ENCODE peak calls at places on chromosomes 6 and 20, in four cellular contexts. L, X, A and T are unnamed samples.

GRCh38 chr6:146915671-146916127 is 288.5 kb upstream of the STXBP5 start:
- DNase-seq in L (no peak), A (peak; percentile 67), X (no peak), T (peak; percentile 60)

GRCh38 chr6:125728739-125729138 is 20.7 kb upstream of the HEY2 start:
- DNase-seq in L (no peak), X (no peak), A (no peak), T (no peak)

GRCh38 chr20:6663104-6663503 is 104.4 kb upstream of the BMP2 start:
- DNase-seq in X (no peak), L (no peak), A (no peak), T (peak; percentile 84)

GRCh38 chr6:40807484-40807883 is 220.3 kb upstream of the LRFN2 start:
- DNase-seq in X (no peak), A (peak; percentile 65), L (no peak), T (no peak)

GRCh38 chr6:104606361-104606760 is 253.4 kb downstream of the HACE1 start:
- DNase-seq in A (no peak), L (no peak), X (no peak), T (no peak)

GRCh38 chr6:43878823-43879495 is 108.9 kb downstream of the VEGFA start:
- DNase-seq in L (peak; percentile 34), A (no peak), X (no peak), T (no peak)

GRCh38 chr20:21615617-21616080 is 89.8 kb upstream of the PAX1 start:
- DNase-seq in A (peak; percentile 43), X (peak; percentile 60), L (peak; percentile 36), T (peak; percentile 39)

GRCh38 chr6:136609878-136610706 is 59.9 kb upstream of the MAP7 start:
- DNase-seq in L (peak; percentile 82), X (no peak), A (peak; percentile 99), T (peak; percentile 98)

GRCh38 chr20:29296256-29297230 is 1960.9 kb upstream of the DEFB115 start:
- DNase-seq in L (no peak), A (no peak), X (no peak), T (no peak)

GRCh38 chr20:43831496-43832065 is 83.1 kb upstream of the TOX2 start:
- DNase-seq in A (no peak), X (no peak), L (no peak), T (no peak)

GRCh38 chr20:33653218-33653899 is 8.8 kb upstream of the C20orf144 start:
- DNase-seq in L (peak; percentile 73), A (peak; percentile 34), X (peak; percentile 67), T (peak; percentile 67)

GRCh38 chr20:20188647-20189046 is 136.3 kb downstream of the CFAP61 start:
- DNase-seq in X (no peak), A (no peak), L (no peak), T (no peak)

GRCh38 chr20:20184711-20185110 is 132.4 kb downstream of the CFAP61 start:
- DNase-seq in L (no peak), X (no peak), A (no peak), T (no peak)

GRCh38 chr20:20181322-20181721 is 129.0 kb downstream of the CFAP61 start:
- DNase-seq in L (no peak), X (no peak), A (no peak), T (no peak)

GRCh38 chr20:20184149-20184548 is 131.8 kb downstream of the CFAP61 start:
- DNase-seq in L (no peak), X (peak; percentile 29), A (no peak), T (no peak)
- H3K9ac ChIP-seq in L (no peak overlapping the region), X (no peak overlapping the region), A (no peak overlapping the region), T (no peak overlapping the region)

DNA sequence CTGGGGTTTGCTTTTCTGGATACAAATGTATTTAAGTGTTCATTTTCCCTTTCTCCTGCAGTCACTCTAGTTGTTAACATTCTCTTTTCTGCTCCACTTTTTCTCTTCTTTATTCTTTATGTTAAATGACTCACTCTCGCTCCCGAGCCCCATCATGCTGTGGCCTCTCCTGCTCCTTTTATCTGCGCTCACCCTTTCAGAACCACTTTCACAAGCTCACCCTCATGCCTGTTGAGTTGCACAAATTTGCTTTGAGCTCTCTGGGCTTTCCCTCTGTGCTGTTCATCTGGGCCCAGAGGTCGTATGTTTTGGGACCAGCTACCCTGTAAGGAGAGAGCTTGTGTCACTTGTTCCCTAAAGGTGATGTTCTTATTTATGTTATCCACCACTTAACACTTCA is 98.1 kb upstream of the ASCC3 start:
- DNase-seq in X (no peak), A (no peak), L (no peak), T (no peak)
- H3K9ac ChIP-seq in X (no peak overlapping the region), A (no peak overlapping the region), L (no peak overlapping the region), T (no peak overlapping the region)

DNA sequence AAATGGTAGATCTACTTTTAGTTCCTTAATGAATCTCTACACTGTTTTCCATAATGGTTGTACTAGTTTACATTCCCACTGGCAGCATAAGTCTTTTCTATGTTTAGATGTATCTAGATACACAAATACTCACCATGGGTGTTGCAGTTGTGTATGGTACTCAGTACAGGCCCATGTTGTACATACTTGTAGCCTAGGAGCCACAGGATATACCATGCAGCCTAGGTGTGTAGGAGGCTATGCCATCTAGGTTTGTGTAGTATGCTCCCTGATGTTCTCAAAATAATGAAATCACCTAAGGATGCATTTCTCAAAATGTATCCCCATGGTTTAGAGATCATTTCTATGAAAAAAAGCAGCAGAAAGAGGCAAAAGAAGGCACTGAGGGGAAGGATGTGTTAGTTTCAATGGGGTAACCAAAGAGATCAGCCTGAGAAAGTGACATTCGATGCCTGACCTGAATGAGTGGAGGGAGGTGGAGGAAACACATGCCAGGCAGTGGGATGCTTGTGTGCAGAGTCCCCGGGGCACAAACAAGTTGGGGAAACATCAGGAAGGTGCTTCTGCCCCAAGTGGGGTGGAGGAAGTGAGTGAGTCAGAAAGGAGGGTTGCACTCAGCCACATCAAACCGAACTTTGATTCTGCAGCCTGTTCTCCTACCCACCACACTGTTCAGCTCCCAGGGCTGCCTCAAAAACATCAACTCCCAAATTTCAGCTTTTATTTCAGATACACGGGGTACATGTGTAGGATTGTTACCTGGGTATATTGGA is 191.2 kb downstream of the ZNF217 start:
- DNase-seq in L (no peak), A (no peak), X (peak; percentile 13), T (no peak)
- H3K9ac ChIP-seq in L (no peak overlapping the region), A (no peak overlapping the region), X (no peak overlapping the region), T (no peak overlapping the region)

DNA sequence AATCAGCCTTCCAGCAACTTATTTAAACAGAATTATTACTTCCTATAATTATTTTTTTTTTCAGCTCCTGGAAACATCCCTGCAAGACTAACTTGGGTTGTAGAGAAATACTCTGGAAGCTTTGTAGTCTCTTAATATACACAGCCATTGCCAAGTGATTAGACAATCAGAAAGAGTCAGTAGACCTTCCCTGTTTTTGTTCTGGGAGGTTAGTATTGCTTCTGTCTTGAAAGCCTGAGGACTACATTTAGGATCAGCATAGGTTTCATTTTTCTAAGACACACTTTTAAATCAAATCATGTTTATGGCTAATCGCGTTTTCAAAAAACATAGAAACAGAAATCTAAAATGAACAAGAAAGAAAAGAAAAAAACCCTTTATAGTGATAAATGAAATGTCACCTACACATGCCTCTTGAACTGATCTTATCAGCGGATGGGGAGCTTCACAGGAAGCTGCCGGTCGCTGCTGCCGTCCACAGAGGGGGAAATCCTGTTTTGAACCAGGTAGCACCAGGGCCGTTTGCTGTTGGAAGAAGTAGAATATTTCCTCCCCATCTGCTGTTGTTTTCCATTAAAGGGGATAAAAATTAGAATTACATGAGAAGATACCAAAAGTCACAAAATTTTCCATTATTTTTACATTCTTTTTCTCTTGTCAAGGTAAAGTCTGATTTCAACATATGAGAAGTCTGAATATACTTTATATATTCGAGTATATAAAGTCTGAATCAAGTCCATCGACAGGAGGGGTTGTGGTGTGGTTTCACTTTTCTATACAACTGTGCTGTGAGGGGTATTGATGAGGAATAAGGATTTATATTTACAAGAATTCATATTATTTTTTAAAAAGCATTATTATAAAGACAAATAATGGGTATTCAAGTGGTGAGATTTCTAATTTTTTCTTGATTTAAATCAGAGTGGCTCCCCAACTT is 94.6 kb downstream of the ARMC2 start:
- DNase-seq in L (no peak), A (no peak), X (peak; percentile 85), T (no peak)
- H3K9ac ChIP-seq in L (no peak overlapping the region), A (no peak overlapping the region), X (peak overlapping the region; percentile 42), T (no peak overlapping the region)

GRCh38 chr6:52552278-52552643 is 24.6 kb downstream of the TRAM2 start:
- DNase-seq in A (no peak), X (no peak), L (no peak), T (no peak)

GRCh38 chr6:52550014-52550575 is 26.8 kb downstream of the TRAM2 start:
- DNase-seq in A (no peak), L (peak; percentile 36), X (no peak), T (peak; percentile 86)

GRCh38 chr6:52553158-52553557 is 23.7 kb downstream of the TRAM2 start:
- DNase-seq in L (no peak), A (no peak), X (no peak), T (no peak)

GRCh38 chr6:52553719-52554118 is 23.1 kb downstream of the TRAM2 start:
- DNase-seq in A (no peak), L (no peak), X (no peak), T (no peak)

DNA sequence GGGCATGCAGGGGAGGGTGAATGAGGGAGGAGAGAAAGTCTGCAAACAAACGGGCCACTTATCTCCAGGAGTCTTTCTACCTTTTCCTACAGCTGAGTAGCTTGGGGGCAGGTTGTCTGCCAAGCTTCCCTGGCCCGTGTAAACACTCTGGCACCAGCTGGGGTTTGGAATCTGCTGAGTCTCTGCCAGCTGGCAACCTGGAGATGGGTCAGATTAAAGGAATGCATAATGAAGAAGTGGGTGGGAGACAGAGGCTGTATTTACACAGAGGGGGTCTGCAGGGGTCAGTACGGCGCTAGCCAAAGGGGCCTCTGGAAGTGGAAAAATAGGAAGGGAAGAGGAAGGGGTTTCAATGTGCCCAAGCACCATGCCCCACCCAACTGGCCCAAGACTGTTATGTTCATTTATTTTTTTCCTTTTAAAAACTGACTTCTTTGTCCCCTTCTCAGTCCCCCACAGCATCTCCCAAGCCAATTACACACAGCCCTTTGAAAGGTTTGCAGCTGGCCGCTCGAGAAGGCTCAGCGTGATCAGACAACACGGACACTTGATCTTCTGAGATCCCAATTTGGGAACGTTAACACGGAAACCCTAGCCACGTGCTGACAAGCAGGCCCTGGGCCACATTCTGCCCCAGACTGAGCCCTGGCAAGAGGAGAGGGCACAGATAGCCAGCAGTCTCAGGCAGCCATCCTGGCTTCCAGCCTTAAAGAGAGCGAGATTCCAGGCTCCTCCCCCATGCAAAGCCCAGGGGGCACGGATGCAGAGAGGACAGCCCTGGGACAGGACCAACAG is 25.2 kb downstream of the TRAM2 start:
- DNase-seq in A (peak; percentile 66), L (peak; percentile 66), X (no peak), T (peak; percentile 94)
- H3K9ac ChIP-seq in A (no peak overlapping the region), L (no peak overlapping the region), X (no peak overlapping the region), T (peak overlapping the region; percentile 66)

DNA sequence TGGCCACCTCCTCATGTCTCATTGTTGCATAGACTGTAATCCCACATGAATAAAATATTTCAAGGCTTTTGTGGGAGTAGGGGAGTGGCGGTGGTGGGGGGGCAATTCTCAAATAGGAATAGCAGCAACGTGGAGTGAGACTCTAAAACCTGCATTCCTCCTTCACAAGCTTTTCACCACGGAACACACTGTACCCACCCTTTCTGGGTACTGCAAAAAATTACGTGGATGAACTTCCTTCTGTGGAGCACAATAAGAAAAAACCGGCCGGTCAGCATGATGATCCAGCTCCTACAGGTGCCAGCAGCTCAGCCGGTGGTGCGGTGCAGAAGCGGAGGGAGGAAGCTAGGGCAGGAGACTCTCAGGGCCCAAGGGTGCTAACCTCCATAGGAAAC is 930 bp upstream of the RRAGD start:
- DNase-seq in A (no peak), X (no peak), L (no peak), T (no peak)
- H3K9ac ChIP-seq in A (no peak overlapping the region), X (peak overlapping the region; percentile 96), L (no peak overlapping the region), T (no peak overlapping the region)

GRCh38 chr6:13304101-13304500 is 24.2 kb downstream of the TBC1D7 start:
- DNase-seq in L (no peak), A (no peak), X (no peak), T (no peak)
- H3K9ac ChIP-seq in L (no peak overlapping the region), A (no peak overlapping the region), X (no peak overlapping the region), T (peak overlapping the region; percentile 72)